ENCODE peak calls at places on chromosomes 11 and 22, in nine cellular contexts. O is stimulated activated CD4-positive, alpha-beta T cell treated with anti-CD3 and anti-CD28 coated beads, Interleukin-4, amount 100 ng/mL, for 48 hours; L is stromal cell of bone marrow; P is non-pigmented ciliary epithelial cell; E is astrocyte of the spinal cord; R is caudate nucleus; X is NCI-H345; B is cardiac muscle cell; W is HS-27A. G is an unnamed sample.

GRCh38 chr11:118113031-118113430 is 26.3 kb upstream of the SMIM35 start:
- DNase-seq in O (no peak), L (no peak), P (no peak), E (no peak), R (no peak), X (no peak), B (no peak), W (no peak), G (no peak)

GRCh38 chr22:30474683-30475424 is 3.0 kb upstream of the SEC14L3 start:
- DNase-seq in O (no peak), L (no peak), P (no peak), E (no peak), R (no peak), X (peak), B (no peak), W (no peak), G (no peak)

GRCh38 chr22:24532075-24532474 is 22.9 kb downstream of the GUCD1 start:
- DNase-seq in O (no peak), L (no peak), P (no peak), E (no peak), R (no peak), X (no peak), B (no peak), W (no peak), G (no peak)

GRCh38 chr11:34909435-34909834 is 6.7 kb downstream of the APIP start:
- DNase-seq in O (no peak), L (no peak), P (no peak), E (no peak), R (no peak), X (no peak), B (no peak), W (no peak), G (no peak)

GRCh38 chr22:22218302-22218701 is 26.3 kb upstream of the VPREB1 start:
- DNase-seq in O (no peak), L (no peak), P (no peak), E (no peak), R (no peak), X (no peak), B (no peak), W (no peak), G (no peak)

GRCh38 chr11:61004841-61005240 is 33.4 kb downstream of the CD6 start:
- DNase-seq in O (no peak), L (no peak), P (no peak), E (peak), R (no peak), X (no peak), B (peak), W (no peak), G (no peak)

GRCh38 chr11:111922803-111923202 is 4.1 kb downstream of the C11orf52 start:
- DNase-seq in O (no peak), L (peak), P (no peak), E (peak), R (no peak), X (no peak), B (peak), W (no peak), G (no peak)

GRCh38 chr11:111382451-111382850 is 3.4 kb upstream of the POU2AF1 start:
- DNase-seq in O (no peak), L (no peak), P (no peak), E (no peak), R (no peak), X (no peak), B (no peak), W (no peak), G (no peak)

GRCh38 chr11:45218705-45219104 is 67.4 kb downstream of the SYT13 start:
- DNase-seq in O (no peak), L (no peak), P (no peak), E (no peak), R (no peak), X (no peak), B (no peak), W (no peak), G (no peak)

GRCh38 chr11:3214420-3214699 is 4.3 kb downstream of the MRGPRG start:
- DNase-seq in O (no peak), L (no peak), P (no peak), E (no peak), R (no peak), X (no peak), B (no peak), W (no peak), G (no peak)

GRCh38 chr11:69253028-69253427 is 40.9 kb upstream of the MYEOV start:
- DNase-seq in O (no peak), L (peak), P (peak), E (peak), R (no peak), X (no peak), B (peak), W (peak), G (peak)

GRCh38 chr11:130994043-130994442 is 77.8 kb upstream of the SNX19 start:
- DNase-seq in O (no peak), L (no peak), P (no peak), E (no peak), R (no peak), X (no peak), B (no peak), W (no peak), G (no peak)

GRCh38 chr22:41482319-41482935 is 13.5 kb downstream of the ACO2 start:
- DNase-seq in O (no peak), L (peak), P (no peak), E (peak), R (no peak), X (no peak), B (no peak), W (no peak), G (no peak)

GRCh38 chr11:116960916-116961315 is 123.5 kb upstream of the APOA1 start:
- DNase-seq in O (no peak), L (peak), P (peak), E (peak), R (no peak), X (no peak), B (peak), W (peak), G (no peak)

GRCh38 chr11:74000770-74001169 is 8.1 kb downstream of the UCP3 start:
- DNase-seq in O (no peak), L (no peak), P (no peak), E (no peak), R (no peak), X (no peak), B (no peak), W (no peak), G (no peak)

GRCh38 chr22:19048531-19048930 is 73.7 kb downstream of the DGCR2 start:
- DNase-seq in O (no peak), L (no peak), P (no peak), E (no peak), R (no peak), X (no peak), B (no peak), W (no peak), G (no peak)

GRCh38 chr22:49632199-49633009 is 195.3 kb downstream of the BRD1 start:
- DNase-seq in O (no peak), L (peak), P (no peak), E (peak), R (peak), X (peak), B (peak), W (no peak), G (peak)

GRCh38 chr11:3058753-3059664 is 1.8 kb upstream of the CARS1 start:
- DNase-seq in O (no peak), L (peak), P (peak), E (peak), R (no peak), X (no peak), B (peak), W (peak), G (no peak)

GRCh38 chr11:85903406-85903805 is 48.2 kb downstream of the CCDC83 start:
- DNase-seq in O (no peak), L (no peak), P (no peak), E (no peak), R (no peak), X (no peak), B (no peak), W (no peak), G (no peak)

GRCh38 chr22:21837184-21837979 is 30.1 kb downstream of the MAPK1 start:
- DNase-seq in O (no peak), L (peak), P (peak), E (peak), R (no peak), X (no peak), B (peak), W (peak), G (peak)

GRCh38 chr11:128810784-128811514 is 56.1 kb downstream of the KCNJ1 start:
- DNase-seq in O (no peak), L (no peak), P (no peak), E (no peak), R (no peak), X (no peak), B (no peak), W (no peak), G (no peak)

GRCh38 chr22:46055851-46056168 is 78.8 kb upstream of the WNT7B start:
- DNase-seq in O (no peak), L (no peak), P (no peak), E (no peak), R (no peak), X (no peak), B (no peak), W (no peak), G (no peak)

G was measured in A549.